ENCODE peak calls at places on chromosome 1, in eight cellular contexts. T is pancreas, U is thoracic aorta, I is left ventricle myocardium inferior, Z is lower lobe of right lung, W is GM23338, L is endothelial cell of umbilical vein, M is dorsolateral prefrontal cortex. E is an unnamed sample.

GRCh38 chr1:48552420-48552819 is 80.4 kb upstream of the SPATA6 start:
- DNase-seq in T (no peak), U (no peak), I (no peak), Z (no peak), W (peak; percentile 57), L (no peak), M (no peak), E (no peak)

GRCh38 chr1:100323428-100324106 is 28.7 kb upstream of the CDC14A start:
- DNase-seq in T (no peak), U (no peak), I (peak; percentile 18), Z (no peak), W (no peak), L (no peak), M (no peak), E (no peak)

GRCh38 chr1:167551359-167551758 is 2.2 kb downstream of the CREG1 start:
- DNase-seq in T (no peak), U (no peak), I (no peak), Z (no peak), W (no peak), L (no peak), M (no peak), E (no peak)

GRCh38 chr1:244341455-244342450 is 110.0 kb downstream of the ADSS2 start:
- DNase-seq in T (no peak), U (no peak), I (no peak), Z (no peak), W (peak; percentile 79), L (peak; percentile 93), M (no peak), E (peak; percentile 71)

GRCh38 chr1:228364068-228364705 is 42.4 kb downstream of the TRIM11 start:
- DNase-seq in T (no peak), U (no peak), I (peak; percentile 6), Z (peak; percentile 38), W (no peak), L (no peak), M (no peak), E (no peak)

GRCh38 chr1:73832276-73832825 is 365.6 kb downstream of the LRRIQ3 start:
- DNase-seq in T (no peak), U (no peak), I (no peak), Z (no peak), W (no peak), L (no peak), M (peak; percentile 39), E (no peak)

GRCh38 chr1:172719694-172720138 is 60.8 kb downstream of the FASLG start:
- DNase-seq in T (no peak), U (no peak), I (no peak), Z (no peak), W (peak; percentile 79), L (peak; percentile 70), M (no peak), E (no peak)

GRCh38 chr1:56586502-56586901 is 7.1 kb upstream of the PLPP3 start:
- DNase-seq in T (no peak), U (no peak), I (no peak), Z (no peak), W (no peak), L (no peak), M (no peak), E (no peak)

GRCh38 chr1:213934642-213935041 is 53.1 kb upstream of the PROX1 start:
- DNase-seq in T (peak; percentile 93), U (no peak), I (peak; percentile 66), Z (peak; percentile 61), W (no peak), L (no peak), M (peak; percentile 83), E (peak; percentile 57)

GRCh38 chr1:61079276-61079897 is 3.0 kb upstream of the NFIA start:
- DNase-seq in T (no peak), U (no peak), I (no peak), Z (no peak), W (peak; percentile 16), L (peak; percentile 33), M (no peak), E (no peak)

DNA sequence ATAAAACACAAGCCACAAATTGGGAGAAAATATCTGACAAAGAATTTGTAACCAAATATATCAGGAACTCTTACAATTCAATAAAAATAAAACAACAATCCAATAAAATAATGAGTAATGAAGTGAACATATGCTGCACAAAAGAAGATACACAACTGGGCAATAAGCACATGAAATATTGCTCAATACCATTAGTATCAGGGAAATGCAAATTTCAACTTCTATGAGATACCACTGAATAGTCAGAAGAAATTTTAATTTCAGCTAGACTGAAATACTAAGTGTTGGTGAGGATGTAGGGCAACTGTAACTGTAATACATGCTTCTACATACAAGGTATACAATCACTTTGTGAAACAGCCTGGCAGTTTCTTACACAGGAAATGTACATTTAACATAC is 7.4 kb upstream of the ARHGAP29 start:
- DNase-seq in T (no peak), U (no peak), I (no peak), Z (no peak), W (no peak), L (peak; percentile 49), M (no peak), E (no peak)
- H3K4me3 ChIP-seq in T (no peak overlapping the region), U (no peak overlapping the region), I (peak overlapping the region; percentile 80), Z (peak overlapping the region; percentile 65), W (no peak overlapping the region), L (peak overlapping the region; percentile 58), M (no peak overlapping the region), E (peak overlapping the region; percentile 97)

GRCh38 chr1:118984990-118985608 is 3.0 kb downstream of the TBX15 start:
- DNase-seq in T (no peak), U (no peak), I (no peak), Z (no peak), W (peak; percentile 40), L (no peak), M (no peak), E (no peak)
- TF ChIP-seq CTCF in T (no peak), U (no peak), I (no peak), Z (no peak), W (no peak), L (no peak), M (no peak), E (no peak)

GRCh38 chr1:156079762-156080597 is 2.3 kb downstream of the MEX3A start:
- DNase-seq in T (no peak), U (no peak), I (no peak), Z (no peak), W (peak; percentile 74), L (no peak), M (no peak), E (no peak)
- H3K4me3 ChIP-seq in T (no peak overlapping the region), U (no peak overlapping the region), I (no peak overlapping the region), Z (no peak overlapping the region), W (peak overlapping the region; percentile 99), L (peak overlapping the region; percentile 97), M (no peak overlapping the region), E (peak overlapping the region; percentile 72)

DNA sequence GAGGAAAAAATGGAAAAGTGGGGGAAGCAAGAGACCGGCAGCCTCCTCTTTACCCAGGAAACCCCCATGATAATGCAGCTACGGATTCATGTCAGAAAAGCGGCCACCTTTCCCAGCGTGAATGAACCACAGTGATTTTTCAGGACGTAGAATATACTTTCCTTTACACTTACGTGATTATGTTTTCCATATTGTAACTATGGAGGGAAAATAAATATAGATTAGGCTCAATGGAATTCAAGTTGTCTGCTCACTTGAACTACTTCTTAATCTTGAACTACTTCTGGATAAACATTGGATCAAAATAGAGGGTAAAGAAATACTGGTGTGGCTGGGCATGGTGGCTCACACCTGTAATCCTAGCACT is 80.4 kb upstream of the GREM2 start:
- DNase-seq in T (no peak), U (no peak), I (no peak), Z (no peak), W (no peak), L (no peak), M (no peak), E (no peak)
- TF ChIP-seq CTCF in T (no peak), U (no peak), I (no peak), Z (no peak), W (no peak), L (no peak), M (no peak), E (no peak)